ENCODE peak calls at places on chromosomes 5 and 9, in seven cellular contexts. W is NCI-H510A, B is PC-3, F is pulmonary artery endothelial cell, Z is EL, D is HuH-7, G is NCI-H1092. R is an unnamed sample.

GRCh38 chr5:158715592-158715991 is 384.1 kb downstream of the EBF1 start:
- DNase-seq in F (no peak), W (no peak), G (no peak), B (no peak), Z (no peak), D (no peak), R (no peak)

GRCh38 chr9:96022445-96023031 is 147.0 kb downstream of the ERCC6L2 start:
- DNase-seq in W (no peak), Z (no peak), F (no peak), D (no peak), G (peak), B (no peak), R (peak)

GRCh38 chr5:102090770-102091169 is 205.3 kb downstream of the SLCO4C1 start:
- DNase-seq in W (peak), Z (peak), B (peak), D (peak), F (no peak), G (peak), R (no peak)

GRCh38 chr9:130072515-130073235 is 19.0 kb downstream of the GPR107 start:
- DNase-seq in F (no peak), W (no peak), G (no peak), B (peak), Z (peak), D (no peak), R (no peak)

GRCh38 chr5:145637396-145637795 is 197.7 kb downstream of the PRELID2 start:
- DNase-seq in D (no peak), W (no peak), F (no peak), B (no peak), G (no peak), Z (peak), R (no peak)

GRCh38 chr9:100020121-100020780 is 78.5 kb downstream of the ERP44 start:
- DNase-seq in G (no peak), Z (peak), F (no peak), W (no peak), B (no peak), D (no peak), R (no peak)

GRCh38 chr5:52757527-52757926 is 30.2 kb upstream of the ITGA1 start:
- DNase-seq in B (no peak), G (no peak), Z (peak), D (no peak), W (no peak), F (no peak), R (no peak)

GRCh38 chr5:68243251-68243650 is 27.7 kb downstream of the PIK3R1 start:
- DNase-seq in D (no peak), F (no peak), B (no peak), G (no peak), Z (peak), W (no peak), R (no peak)

GRCh38 chr9:105842023-105842644 is 147.8 kb downstream of the TMEM38B start:
- DNase-seq in Z (peak), G (peak), B (peak), W (no peak), D (peak), F (no peak), R (peak)